ENCODE peak calls at places on chromosome 17, in nine cellular contexts. K is GM12891; Y is HTR-8/SVneo; G is activated CD4-positive, CD25-positive, alpha-beta regulatory T cell; N is progenitor cell of endocrine pancreas; O is M059J; P is activated naive CD4-positive, alpha-beta T cell treated with anti-CD3 and anti-CD28 coated beads, Interleukin-2, amount 50 U/mL, for 72 hours; J is NCI-H748 treated with DMSO at 0.1 percent for 48 hours; Q is cerebellum. F is an unnamed sample.

GRCh38 chr17:146983-147761 is 9.8 kb downstream of the SCGB1C2 start:
- DNase-seq in K (no peak), G (no peak), J (no peak), Q (no peak), Y (no peak), N (peak), O (no peak), P (peak), F (peak)

GRCh38 chr17:57518587-57519118 is 226.4 kb downstream of the CCDC182 start:
- DNase-seq in P (no peak), O (no peak), N (no peak), J (no peak), Q (no peak), Y (no peak), G (no peak), K (no peak), F (no peak)

GRCh38 chr17:48262982-48263586 is 155.5 kb downstream of the SNX11 start:
- DNase-seq in P (no peak), K (no peak), N (no peak), Y (no peak), O (peak), Q (no peak), G (no peak), J (peak), F (no peak)

GRCh38 chr17:19237389-19238166 is 412 bp downstream of the EPN2 start:
- DNase-seq in G (no peak), O (peak), J (no peak), Y (peak), Q (no peak), N (peak), P (no peak), K (peak), F (no peak)

GRCh38 chr17:72658675-72659074 is 433.8 kb downstream of the SLC39A11 start:
- DNase-seq in G (no peak), O (peak), J (no peak), K (no peak), N (no peak), P (no peak), Q (no peak), Y (no peak), F (no peak)

GRCh38 chr17:41082565-41083136 is 1.3 kb upstream of the KRTAP4-7 start:
- DNase-seq in N (no peak), Q (no peak), J (no peak), O (peak), G (no peak), K (no peak), P (no peak), Y (peak), F (no peak)

GRCh38 chr17:21299981-21300600 is 15.6 kb downstream of the MAP2K3 start:
- DNase-seq in Q (no peak), G (no peak), N (no peak), K (no peak), O (no peak), J (no peak), Y (no peak), P (no peak), F (no peak)

GRCh38 chr17:78759203-78759968 is 22.7 kb downstream of the CYTH1 start:
- DNase-seq in Q (no peak), P (peak), K (no peak), O (peak), Y (no peak), N (no peak), J (peak), G (no peak), F (no peak)

GRCh38 chr17:15121426-15121825 is 143.7 kb downstream of the PMP22 start:
- DNase-seq in J (no peak), G (no peak), K (no peak), N (no peak), Q (no peak), P (no peak), Y (no peak), O (no peak), F (no peak)

GRCh38 chr17:70767102-70767701 is 597.9 kb downstream of the KCNJ2 start:
- DNase-seq in Y (peak), K (peak), O (peak), Q (peak), G (no peak), J (peak), P (no peak), N (no peak), F (no peak)

GRCh38 chr17:50558955-50559614 is 1.4 kb upstream of the CACNA1G start:
- DNase-seq in P (no peak), O (no peak), G (no peak), J (no peak), Q (peak), Y (no peak), K (no peak), N (no peak), F (no peak)

GRCh38 chr17:77323413-77324171 is 182.8 kb downstream of the SEC14L1 start:
- DNase-seq in O (peak), Q (no peak), N (no peak), J (no peak), K (no peak), G (no peak), Y (no peak), P (no peak), F (peak)

GRCh38 chr17:64448665-64449512 is at the start of gene MILR1:
- DNase-seq in G (no peak), Y (peak), K (no peak), J (no peak), O (peak), N (no peak), P (no peak), Q (no peak), F (no peak)

F was measured in chondrocyte.